ENCODE peak calls at places on chromosome 14, in six cellular contexts. One of them, this sample, is unnamed.

GRCh38 chr14:64510825-64511679 is 6.5 kb downstream of the ZBTB1 start:
- DNase-seq in body of pancreas: peak; percentile 74
- DNase-seq in fibroblast of mammary gland: peak; percentile 76
- DNase-seq in stomach: peak; percentile 76
- DNase-seq in A549: peak; percentile 32
- DNase-seq in psoas muscle: peak; percentile 43
- DNase-seq in this sample: peak; percentile 93

GRCh38 chr14:21768116-21768874 is 94.7 kb upstream of the OR4E1 start:
- DNase-seq in stomach: no peak
- DNase-seq in fibroblast of mammary gland: peak; percentile 7
- DNase-seq in body of pancreas: no peak
- DNase-seq in A549: peak; percentile 7
- DNase-seq in psoas muscle: no peak
- DNase-seq in this sample: no peak

GRCh38 chr14:63717704-63718103 is 10.2 kb downstream of the SGPP1 start:
- DNase-seq in psoas muscle: no peak
- DNase-seq in body of pancreas: no peak
- DNase-seq in A549: no peak
- DNase-seq in stomach: no peak
- DNase-seq in fibroblast of mammary gland: peak; percentile 33
- DNase-seq in this sample: no peak

GRCh38 chr14:31843361-31844091 is 233.6 kb upstream of the ARHGAP5 start:
- DNase-seq in body of pancreas: no peak
- DNase-seq in psoas muscle: no peak
- DNase-seq in A549: no peak
- DNase-seq in stomach: no peak
- DNase-seq in fibroblast of mammary gland: peak; percentile 2
- DNase-seq in this sample: no peak

GRCh38 chr14:98953544-98954346 is 318.3 kb downstream of the BCL11B start:
- DNase-seq in psoas muscle: peak; percentile 89
- DNase-seq in fibroblast of mammary gland: peak; percentile 82
- DNase-seq in body of pancreas: peak; percentile 30
- DNase-seq in A549: peak; percentile 80
- DNase-seq in stomach: peak; percentile 52
- DNase-seq in this sample: no peak

GRCh38 chr14:71908141-71908540 is 24.1 kb upstream of the RGS6 start:
- DNase-seq in A549: no peak
- DNase-seq in psoas muscle: no peak
- DNase-seq in fibroblast of mammary gland: no peak
- DNase-seq in stomach: no peak
- DNase-seq in body of pancreas: no peak
- DNase-seq in this sample: no peak

GRCh38 chr14:32407170-32407569 is 78.1 kb downstream of the AKAP6 start:
- DNase-seq in A549: no peak
- DNase-seq in psoas muscle: no peak
- DNase-seq in stomach: no peak
- DNase-seq in fibroblast of mammary gland: peak; percentile 34
- DNase-seq in body of pancreas: no peak
- DNase-seq in this sample: no peak

GRCh38 chr14:60125918-60126317 is 34.2 kb downstream of the PCNX4 start:
- DNase-seq in A549: no peak
- DNase-seq in fibroblast of mammary gland: no peak
- DNase-seq in stomach: no peak
- DNase-seq in body of pancreas: no peak
- DNase-seq in psoas muscle: no peak
- DNase-seq in this sample: no peak

GRCh38 chr14:54348001-54348611 is 48.7 kb upstream of the CDKN3 start:
- DNase-seq in psoas muscle: no peak
- DNase-seq in fibroblast of mammary gland: peak; percentile 53
- DNase-seq in A549: peak; percentile 62
- DNase-seq in stomach: no peak
- DNase-seq in body of pancreas: no peak
- DNase-seq in this sample: peak; percentile 61

GRCh38 chr14:67815573-67816235 is 686 bp downstream of the ZFYVE26 start:
- DNase-seq in body of pancreas: no peak
- DNase-seq in fibroblast of mammary gland: peak; percentile 46
- DNase-seq in psoas muscle: no peak
- DNase-seq in stomach: no peak
- DNase-seq in A549: no peak
- DNase-seq in this sample: no peak

GRCh38 chr14:99529899-99530298 is 48.7 kb downstream of the CCNK start:
- DNase-seq in fibroblast of mammary gland: no peak
- DNase-seq in A549: no peak
- DNase-seq in stomach: no peak
- DNase-seq in psoas muscle: no peak
- DNase-seq in body of pancreas: no peak
- DNase-seq in this sample: no peak

GRCh38 chr14:101474563-101475467 is 86.5 kb upstream of the DIO3 start:
- DNase-seq in A549: no peak
- DNase-seq in stomach: peak; percentile 19
- DNase-seq in body of pancreas: peak; percentile 16
- DNase-seq in fibroblast of mammary gland: no peak
- DNase-seq in psoas muscle: no peak
- DNase-seq in this sample: peak; percentile 29

GRCh38 chr14:26281280-26281998 is 316.4 kb downstream of the NOVA1 start:
- DNase-seq in psoas muscle: no peak
- DNase-seq in fibroblast of mammary gland: peak; percentile 77
- DNase-seq in body of pancreas: no peak
- DNase-seq in A549: peak; percentile 5
- DNase-seq in stomach: no peak
- DNase-seq in this sample: no peak

GRCh38 chr14:90773705-90774104 is 42.5 kb downstream of the TTC7B start:
- DNase-seq in fibroblast of mammary gland: no peak
- DNase-seq in stomach: no peak
- DNase-seq in body of pancreas: no peak
- DNase-seq in A549: no peak
- DNase-seq in psoas muscle: no peak
- DNase-seq in this sample: no peak

GRCh38 chr14:42047421-42048045 is 440.9 kb downstream of the LRFN5 start:
- DNase-seq in psoas muscle: no peak
- DNase-seq in body of pancreas: no peak
- DNase-seq in stomach: no peak
- DNase-seq in fibroblast of mammary gland: peak; percentile 24
- DNase-seq in A549: no peak
- DNase-seq in this sample: no peak

GRCh38 chr14:71319646-71320045 is 412.4 kb downstream of the PCNX1 start:
- DNase-seq in psoas muscle: no peak
- DNase-seq in stomach: no peak
- DNase-seq in body of pancreas: no peak
- DNase-seq in A549: peak; percentile 13
- DNase-seq in fibroblast of mammary gland: peak; percentile 41
- DNase-seq in this sample: peak; percentile 25

GRCh38 chr14:53022593-53022992 is 71.7 kb upstream of the FERMT2 start:
- DNase-seq in A549: no peak
- DNase-seq in body of pancreas: no peak
- DNase-seq in fibroblast of mammary gland: no peak
- DNase-seq in stomach: no peak
- DNase-seq in psoas muscle: no peak
- DNase-seq in this sample: no peak

GRCh38 chr14:72924332-72924731 is 1.9 kb upstream of the DCAF4 start:
- DNase-seq in body of pancreas: peak; percentile 49
- DNase-seq in psoas muscle: peak; percentile 31
- DNase-seq in fibroblast of mammary gland: no peak
- DNase-seq in stomach: peak; percentile 56
- DNase-seq in A549: no peak
- DNase-seq in this sample: no peak

GRCh38 chr14:34646570-34647255 is 16.8 kb upstream of the SNX6 start:
- DNase-seq in stomach: no peak
- DNase-seq in fibroblast of mammary gland: no peak
- DNase-seq in A549: no peak
- DNase-seq in psoas muscle: no peak
- DNase-seq in body of pancreas: no peak
- DNase-seq in this sample: no peak

GRCh38 chr14:21039059-21039422 is 3.1 kb upstream of the RNASE7 start:
- DNase-seq in fibroblast of mammary gland: peak; percentile 63
- DNase-seq in psoas muscle: peak; percentile 90
- DNase-seq in stomach: peak; percentile 80
- DNase-seq in A549: no peak
- DNase-seq in body of pancreas: peak; percentile 90
- DNase-seq in this sample: peak; percentile 85

GRCh38 chr14:58796636-58797429 is 159.1 kb downstream of the DACT1 start:
- DNase-seq in body of pancreas: no peak
- DNase-seq in psoas muscle: no peak
- DNase-seq in A549: no peak
- DNase-seq in fibroblast of mammary gland: no peak
- DNase-seq in stomach: no peak
- DNase-seq in this sample: no peak

GRCh38 chr14:100862277-100862676 is 36.4 kb downstream of the MEG3 start:
- DNase-seq in fibroblast of mammary gland: peak; percentile 63
- DNase-seq in A549: no peak
- DNase-seq in psoas muscle: no peak
- DNase-seq in body of pancreas: no peak
- DNase-seq in stomach: no peak
- DNase-seq in this sample: no peak

GRCh38 chr14:100239200-100239839 is 376 bp downstream of the YY1 start:
- DNase-seq in fibroblast of mammary gland: no peak
- DNase-seq in stomach: no peak
- DNase-seq in psoas muscle: peak; percentile 45
- DNase-seq in body of pancreas: peak; percentile 43
- DNase-seq in A549: no peak
- DNase-seq in this sample: peak; percentile 45

GRCh38 chr14:58455593-58456265 is 28.2 kb downstream of the KIAA0586 start:
- DNase-seq in fibroblast of mammary gland: no peak
- DNase-seq in psoas muscle: no peak
- DNase-seq in body of pancreas: no peak
- DNase-seq in stomach: no peak
- DNase-seq in A549: peak; percentile 46
- DNase-seq in this sample: no peak

DNA sequence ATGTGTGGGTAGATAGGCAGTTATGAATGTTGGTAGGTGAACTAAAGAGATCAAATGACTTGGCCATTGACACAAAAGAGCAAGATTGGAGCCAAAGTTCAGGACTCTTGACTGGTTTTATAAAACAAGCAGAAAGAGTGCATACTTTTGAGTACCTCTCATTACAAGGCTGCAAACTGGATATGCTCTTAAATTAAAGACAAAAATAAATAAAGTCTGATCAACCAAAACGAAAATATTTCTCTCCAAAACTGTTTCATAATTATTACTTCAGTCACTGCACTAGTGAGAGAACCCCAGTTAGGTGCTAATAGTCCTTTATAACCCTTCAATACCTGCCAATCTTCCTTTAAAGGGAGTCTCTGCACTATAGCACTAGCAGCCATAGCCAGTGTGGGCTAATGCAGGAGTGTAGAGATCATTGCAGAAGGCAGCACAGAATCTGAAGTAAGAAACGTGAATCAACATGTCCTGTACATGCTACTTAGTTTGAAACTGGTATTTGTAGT is 147.1 kb downstream of the FOXA1 start:
- DNase-seq in psoas muscle: no peak
- DNase-seq in A549: no peak
- DNase-seq in body of pancreas: no peak
- DNase-seq in fibroblast of mammary gland: no peak
- DNase-seq in stomach: no peak
- DNase-seq in this sample: no peak
- H3K4me3 ChIP-seq in psoas muscle: no peak overlapping the region
- H3K4me3 ChIP-seq in A549: no peak overlapping the region
- H3K4me3 ChIP-seq in body of pancreas: no peak overlapping the region
- H3K4me3 ChIP-seq in fibroblast of mammary gland: no peak overlapping the region
- H3K4me3 ChIP-seq in stomach: no peak overlapping the region
- H3K4me3 ChIP-seq in this sample: no peak overlapping the region

GRCh38 chr14:69072584-69072983 is 80.3 kb downstream of the DCAF5 start:
- DNase-seq in body of pancreas: no peak
- DNase-seq in A549: no peak
- DNase-seq in fibroblast of mammary gland: no peak
- DNase-seq in stomach: no peak
- DNase-seq in psoas muscle: no peak
- DNase-seq in this sample: no peak
- H3K4me3 ChIP-seq in body of pancreas: no peak overlapping the region
- H3K4me3 ChIP-seq in A549: no peak overlapping the region
- H3K4me3 ChIP-seq in fibroblast of mammary gland: no peak overlapping the region
- H3K4me3 ChIP-seq in stomach: no peak overlapping the region
- H3K4me3 ChIP-seq in psoas muscle: no peak overlapping the region
- H3K4me3 ChIP-seq in this sample: no peak overlapping the region

GRCh38 chr14:105090493-105091334 is 25.5 kb upstream of the GPR132 start:
- DNase-seq in A549: peak; percentile 78
- DNase-seq in psoas muscle: peak; percentile 88
- DNase-seq in fibroblast of mammary gland: peak; percentile 68
- DNase-seq in stomach: peak; percentile 90
- DNase-seq in body of pancreas: peak; percentile 88
- DNase-seq in this sample: peak; percentile 94
- H3K4me3 ChIP-seq in A549: peak overlapping the region; percentile 28
- H3K4me3 ChIP-seq in psoas muscle: no peak overlapping the region
- H3K4me3 ChIP-seq in fibroblast of mammary gland: no peak overlapping the region
- H3K4me3 ChIP-seq in stomach: no peak overlapping the region
- H3K4me3 ChIP-seq in body of pancreas: no peak overlapping the region
- H3K4me3 ChIP-seq in this sample: no peak overlapping the region

GRCh38 chr14:51869426-51870113 is 9.2 kb downstream of the GNG2 start:
- DNase-seq in body of pancreas: no peak
- DNase-seq in psoas muscle: no peak
- DNase-seq in stomach: no peak
- DNase-seq in A549: no peak
- DNase-seq in fibroblast of mammary gland: no peak
- DNase-seq in this sample: no peak
- H3K4me3 ChIP-seq in body of pancreas: no peak overlapping the region
- H3K4me3 ChIP-seq in psoas muscle: no peak overlapping the region
- H3K4me3 ChIP-seq in stomach: no peak overlapping the region
- H3K4me3 ChIP-seq in A549: no peak overlapping the region
- H3K4me3 ChIP-seq in fibroblast of mammary gland: no peak overlapping the region
- H3K4me3 ChIP-seq in this sample: no peak overlapping the region

GRCh38 chr14:103848720-103849077 is 1.3 kb upstream of the PPP1R13B start:
- DNase-seq in psoas muscle: no peak
- DNase-seq in stomach: no peak
- DNase-seq in A549: no peak
- DNase-seq in body of pancreas: no peak
- DNase-seq in fibroblast of mammary gland: no peak
- DNase-seq in this sample: no peak
- H3K4me3 ChIP-seq in psoas muscle: peak overlapping the region; percentile 85
- H3K4me3 ChIP-seq in stomach: peak overlapping the region; percentile 83
- H3K4me3 ChIP-seq in A549: no peak overlapping the region
- H3K4me3 ChIP-seq in body of pancreas: no peak overlapping the region
- H3K4me3 ChIP-seq in fibroblast of mammary gland: no peak overlapping the region
- H3K4me3 ChIP-seq in this sample: no peak overlapping the region

GRCh38 chr14:97354119-97354722 is 557.0 kb downstream of the VRK1 start:
- DNase-seq in fibroblast of mammary gland: no peak
- DNase-seq in body of pancreas: no peak
- DNase-seq in A549: no peak
- DNase-seq in stomach: no peak
- DNase-seq in psoas muscle: no peak
- DNase-seq in this sample: no peak

GRCh38 chr14:97361181-97361580 is 564.0 kb downstream of the VRK1 start:
- DNase-seq in stomach: no peak
- DNase-seq in fibroblast of mammary gland: no peak
- DNase-seq in psoas muscle: no peak
- DNase-seq in body of pancreas: no peak
- DNase-seq in A549: no peak
- DNase-seq in this sample: no peak

GRCh38 chr14:97359391-97359790 is 562.2 kb downstream of the VRK1 start:
- DNase-seq in stomach: no peak
- DNase-seq in fibroblast of mammary gland: no peak
- DNase-seq in body of pancreas: no peak
- DNase-seq in psoas muscle: no peak
- DNase-seq in A549: no peak
- DNase-seq in this sample: no peak
- H3K4me3 ChIP-seq in stomach: no peak overlapping the region
- H3K4me3 ChIP-seq in fibroblast of mammary gland: no peak overlapping the region
- H3K4me3 ChIP-seq in body of pancreas: no peak overlapping the region
- H3K4me3 ChIP-seq in psoas muscle: no peak overlapping the region
- H3K4me3 ChIP-seq in A549: no peak overlapping the region
- H3K4me3 ChIP-seq in this sample: no peak overlapping the region